ENCODE peak calls at places on chromosomes 2 and 18, in four cellular contexts. Q is GM23248, X is activated T-cell treated with anti-CD3 and anti-CD28 coated beads for 1 hour, N is gastrocnemius medialis. C is an unnamed sample.

GRCh38 chr2:187013058-187013457 is 164.1 kb upstream of the ZSWIM2 start:
- DNase-seq in Q (no peak), X (no peak), N (no peak), C (no peak)

GRCh38 chr2:157789933-157790511 is 86.1 kb downstream of the ACVR1 start:
- DNase-seq in Q (no peak), X (no peak), N (peak; percentile 94), C (no peak)

GRCh38 chr2:43073373-43073772 is 153.0 kb downstream of the ZFP36L2 start:
- DNase-seq in Q (peak; percentile 80), X (no peak), N (no peak), C (no peak)

GRCh38 chr18:45690975-45691815 is 32.8 kb upstream of the SLC14A1 start:
- DNase-seq in Q (peak; percentile 85), X (peak; percentile 74), N (peak; percentile 44), C (peak; percentile 43)

GRCh38 chr18:50631831-50632285 is 72.0 kb downstream of the MAPK4 start:
- DNase-seq in Q (no peak), X (no peak), N (peak; percentile 25), C (no peak)

GRCh38 chr2:67616749-67617148 is 219.6 kb downstream of the ETAA1 start:
- DNase-seq in Q (peak; percentile 48), X (no peak), N (no peak), C (peak; percentile 20)

GRCh38 chr2:171244466-171244969 is 83.8 kb upstream of the TLK1 start:
- DNase-seq in Q (peak; percentile 88), X (no peak), N (no peak), C (no peak)

GRCh38 chr2:241803387-241804325 is 5.3 kb upstream of the NEU4 start:
- DNase-seq in Q (peak; percentile 60), X (no peak), N (peak; percentile 49), C (no peak)

GRCh38 chr18:47204908-47205522 is 28.9 kb upstream of the IER3IP1 start:
- DNase-seq in Q (peak; percentile 65), X (peak; percentile 14), N (no peak), C (no peak)

GRCh38 chr2:174760845-174761473 is 3.3 kb downstream of the CHRNA1 start:
- DNase-seq in Q (no peak), X (no peak), N (peak; percentile 33), C (no peak)

GRCh38 chr2:54657664-54658083 is 65.8 kb upstream of the EML6 start:
- DNase-seq in Q (peak; percentile 60), X (no peak), N (peak; percentile 59), C (peak; percentile 31)

GRCh38 chr2:226608393-226608955 is 191.1 kb downstream of the IRS1 start:
- DNase-seq in Q (no peak), X (no peak), N (no peak), C (no peak)

GRCh38 chr2:96931966-96932365 is 54.4 kb downstream of the FAM178B start:
- DNase-seq in Q (no peak), X (no peak), N (no peak), C (no peak)

GRCh38 chr2:74440005-74440377 is 1.7 kb downstream of the RTKN start:
- DNase-seq in Q (peak; percentile 81), X (no peak), N (peak; percentile 49), C (no peak)

GRCh38 chr2:127675335-127676261 is at the start of gene LIMS2:
- DNase-seq in Q (peak; percentile 86), X (no peak), N (no peak), C (no peak)

GRCh38 chr2:199471443-199472057 is 13.8 kb upstream of the SATB2 start:
- DNase-seq in Q (peak; percentile 89), X (no peak), N (no peak), C (no peak)

GRCh38 chr2:29293830-29294438 is 178.7 kb downstream of the CLIP4 start:
- DNase-seq in Q (peak; percentile 46), X (no peak), N (no peak), C (no peak)

GRCh38 chr2:179569834-179570233 is 291.6 kb downstream of the ZNF385B start:
- DNase-seq in Q (peak; percentile 78), X (no peak), N (peak; percentile 66), C (no peak)

GRCh38 chr2:74146929-74147728 is 583 bp downstream of the BOLA3 start:
- DNase-seq in Q (peak; percentile 80), X (no peak), N (peak; percentile 28), C (no peak)

GRCh38 chr2:236503100-236503499 is 66.5 kb upstream of the ACKR3 start:
- DNase-seq in Q (peak; percentile 17), X (no peak), N (no peak), C (no peak)

GRCh38 chr2:195318440-195319111 is 338.4 kb upstream of the SLC39A10 start:
- DNase-seq in Q (peak; percentile 72), X (peak; percentile 29), N (no peak), C (no peak)